ENCODE peak calls at places on chromosomes 5 and 9, in nine cellular contexts. One of them, this sample, is unnamed.

GRCh38 chr9:68895741-68896478 is 118.0 kb downstream of the PRKACG start:
- DNase-seq in H9: no peak
- DNase-seq in BJ: no peak
- DNase-seq in CD8-positive, alpha-beta T cell: no peak
- DNase-seq in suprapubic skin: no peak
- DNase-seq in AG10803: no peak
- DNase-seq in PC-3: no peak
- DNase-seq in GM13977: peak
- DNase-seq in right atrium auricular region: no peak
- DNase-seq in this sample: peak

GRCh38 chr5:106288977-106289376 is 1381.8 kb downstream of the EFNA5 start:
- DNase-seq in right atrium auricular region: no peak
- DNase-seq in H9: no peak
- DNase-seq in AG10803: peak
- DNase-seq in BJ: no peak
- DNase-seq in CD8-positive, alpha-beta T cell: no peak
- DNase-seq in suprapubic skin: no peak
- DNase-seq in GM13977: no peak
- DNase-seq in PC-3: peak
- DNase-seq in this sample: no peak

GRCh38 chr9:111038336-111039202 is at the start of gene LPAR1:
- DNase-seq in BJ: no peak
- DNase-seq in right atrium auricular region: peak
- DNase-seq in GM13977: peak
- DNase-seq in AG10803: peak
- DNase-seq in PC-3: peak
- DNase-seq in CD8-positive, alpha-beta T cell: no peak
- DNase-seq in suprapubic skin: peak
- DNase-seq in H9: peak
- DNase-seq in this sample: no peak

GRCh38 chr9:91138760-91139159 is 223.0 kb downstream of the AUH start:
- DNase-seq in H9: no peak
- DNase-seq in CD8-positive, alpha-beta T cell: no peak
- DNase-seq in PC-3: peak
- DNase-seq in right atrium auricular region: no peak
- DNase-seq in AG10803: peak
- DNase-seq in BJ: peak
- DNase-seq in GM13977: no peak
- DNase-seq in suprapubic skin: no peak
- DNase-seq in this sample: no peak

GRCh38 chr9:98899399-98900056 is 44.2 kb upstream of the COL15A1 start:
- DNase-seq in H9: no peak
- DNase-seq in GM13977: no peak
- DNase-seq in AG10803: peak
- DNase-seq in suprapubic skin: no peak
- DNase-seq in BJ: peak
- DNase-seq in right atrium auricular region: no peak
- DNase-seq in CD8-positive, alpha-beta T cell: no peak
- DNase-seq in PC-3: peak
- DNase-seq in this sample: no peak

GRCh38 chr9:132977626-132978450 is 656 bp upstream of the GFI1B start:
- DNase-seq in AG10803: peak
- DNase-seq in suprapubic skin: no peak
- DNase-seq in right atrium auricular region: peak
- DNase-seq in H9: peak
- DNase-seq in PC-3: peak
- DNase-seq in BJ: no peak
- DNase-seq in CD8-positive, alpha-beta T cell: peak
- DNase-seq in GM13977: peak
- DNase-seq in this sample: peak

GRCh38 chr5:136021016-136021405 is 7.8 kb upstream of the TGFBI start:
- DNase-seq in suprapubic skin: no peak
- DNase-seq in right atrium auricular region: no peak
- DNase-seq in BJ: no peak
- DNase-seq in AG10803: peak
- DNase-seq in CD8-positive, alpha-beta T cell: no peak
- DNase-seq in H9: peak
- DNase-seq in PC-3: no peak
- DNase-seq in GM13977: no peak
- DNase-seq in this sample: no peak

GRCh38 chr5:171588790-171589189 is 169.3 kb downstream of the FGF18 start:
- DNase-seq in GM13977: no peak
- DNase-seq in AG10803: no peak
- DNase-seq in CD8-positive, alpha-beta T cell: no peak
- DNase-seq in H9: no peak
- DNase-seq in right atrium auricular region: peak
- DNase-seq in PC-3: no peak
- DNase-seq in suprapubic skin: peak
- DNase-seq in BJ: no peak
- DNase-seq in this sample: no peak

GRCh38 chr9:109771084-109771483 is 8.9 kb upstream of the PALM2AKAP2 start:
- DNase-seq in AG10803: peak
- DNase-seq in BJ: peak
- DNase-seq in H9: peak
- DNase-seq in CD8-positive, alpha-beta T cell: no peak
- DNase-seq in PC-3: peak
- DNase-seq in right atrium auricular region: no peak
- DNase-seq in suprapubic skin: no peak
- DNase-seq in GM13977: no peak
- DNase-seq in this sample: no peak

GRCh38 chr9:135858491-135859185 is 48.7 kb downstream of the CAMSAP1 start:
- DNase-seq in PC-3: peak
- DNase-seq in AG10803: peak
- DNase-seq in BJ: no peak
- DNase-seq in GM13977: no peak
- DNase-seq in right atrium auricular region: no peak
- DNase-seq in suprapubic skin: no peak
- DNase-seq in H9: no peak
- DNase-seq in CD8-positive, alpha-beta T cell: no peak
- DNase-seq in this sample: no peak

GRCh38 chr9:107587175-107587963 is 97.8 kb upstream of the KLF4 start:
- DNase-seq in CD8-positive, alpha-beta T cell: no peak
- DNase-seq in PC-3: no peak
- DNase-seq in right atrium auricular region: peak
- DNase-seq in GM13977: no peak
- DNase-seq in AG10803: no peak
- DNase-seq in H9: no peak
- DNase-seq in suprapubic skin: no peak
- DNase-seq in BJ: no peak
- DNase-seq in this sample: no peak

GRCh38 chr9:121299467-121300282 is 31.7 kb downstream of the GSN start:
- DNase-seq in AG10803: peak
- DNase-seq in GM13977: peak
- DNase-seq in right atrium auricular region: peak
- DNase-seq in PC-3: no peak
- DNase-seq in CD8-positive, alpha-beta T cell: no peak
- DNase-seq in suprapubic skin: peak
- DNase-seq in BJ: no peak
- DNase-seq in H9: no peak
- DNase-seq in this sample: peak

GRCh38 chr9:128362774-128363173 is 8.4 kb upstream of the URM1 start:
- DNase-seq in H9: no peak
- DNase-seq in GM13977: no peak
- DNase-seq in PC-3: no peak
- DNase-seq in suprapubic skin: no peak
- DNase-seq in CD8-positive, alpha-beta T cell: no peak
- DNase-seq in AG10803: no peak
- DNase-seq in BJ: no peak
- DNase-seq in right atrium auricular region: no peak
- DNase-seq in this sample: no peak

GRCh38 chr5:140671472-140672210 is 1.7 kb downstream of the DND1 start:
- DNase-seq in BJ: no peak
- DNase-seq in CD8-positive, alpha-beta T cell: no peak
- DNase-seq in right atrium auricular region: no peak
- DNase-seq in AG10803: no peak
- DNase-seq in GM13977: no peak
- DNase-seq in suprapubic skin: no peak
- DNase-seq in H9: no peak
- DNase-seq in PC-3: no peak
- DNase-seq in this sample: no peak

GRCh38 chr9:110528645-110529044 is 50.9 kb downstream of the SVEP1 start:
- DNase-seq in GM13977: no peak
- DNase-seq in CD8-positive, alpha-beta T cell: no peak
- DNase-seq in BJ: no peak
- DNase-seq in AG10803: no peak
- DNase-seq in PC-3: no peak
- DNase-seq in right atrium auricular region: no peak
- DNase-seq in suprapubic skin: no peak
- DNase-seq in H9: no peak
- DNase-seq in this sample: no peak

DNA sequence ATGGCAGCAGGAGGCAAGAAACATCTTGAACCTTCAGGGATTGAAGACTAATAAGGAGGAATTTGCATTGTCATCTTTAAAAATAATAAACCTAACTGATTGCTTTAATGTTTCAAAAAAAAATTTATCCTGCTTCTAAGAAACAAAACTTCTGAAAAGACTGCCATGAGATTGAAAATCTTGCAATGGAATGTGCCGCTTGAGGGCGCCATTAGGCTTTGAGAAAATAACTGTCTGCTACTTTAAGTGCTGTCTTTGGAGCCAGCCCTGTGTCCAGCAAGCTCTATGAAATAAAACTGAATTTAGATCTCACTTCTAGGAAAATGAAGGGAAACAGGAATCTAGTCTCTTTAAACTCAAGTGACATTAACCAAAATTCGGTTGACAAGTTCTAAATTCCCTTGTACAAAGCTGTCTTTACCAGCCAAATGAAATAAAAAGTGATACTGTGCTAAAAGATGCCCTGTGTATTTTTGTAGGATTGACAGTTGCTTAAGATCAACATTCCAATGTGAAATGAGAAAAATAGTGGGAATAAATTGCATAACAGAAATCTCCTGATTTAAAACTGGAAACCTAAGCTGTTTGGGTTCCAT is 79.4 kb downstream of the ESM1 start:
- DNase-seq in CD8-positive, alpha-beta T cell: peak
- DNase-seq in suprapubic skin: peak
- DNase-seq in H9: peak
- DNase-seq in GM13977: no peak
- DNase-seq in AG10803: peak
- DNase-seq in PC-3: peak
- DNase-seq in BJ: peak
- DNase-seq in right atrium auricular region: peak
- DNase-seq in this sample: no peak
- TF ChIP-seq CTCF in CD8-positive, alpha-beta T cell: peak
- TF ChIP-seq CTCF in suprapubic skin: peak
- TF ChIP-seq CTCF in H9: peak
- TF ChIP-seq CTCF in GM13977: peak
- TF ChIP-seq CTCF in AG10803: peak
- TF ChIP-seq CTCF in PC-3: peak
- TF ChIP-seq CTCF in BJ: peak
- TF ChIP-seq CTCF in right atrium auricular region: peak
- TF ChIP-seq CTCF in this sample: peak

DNA sequence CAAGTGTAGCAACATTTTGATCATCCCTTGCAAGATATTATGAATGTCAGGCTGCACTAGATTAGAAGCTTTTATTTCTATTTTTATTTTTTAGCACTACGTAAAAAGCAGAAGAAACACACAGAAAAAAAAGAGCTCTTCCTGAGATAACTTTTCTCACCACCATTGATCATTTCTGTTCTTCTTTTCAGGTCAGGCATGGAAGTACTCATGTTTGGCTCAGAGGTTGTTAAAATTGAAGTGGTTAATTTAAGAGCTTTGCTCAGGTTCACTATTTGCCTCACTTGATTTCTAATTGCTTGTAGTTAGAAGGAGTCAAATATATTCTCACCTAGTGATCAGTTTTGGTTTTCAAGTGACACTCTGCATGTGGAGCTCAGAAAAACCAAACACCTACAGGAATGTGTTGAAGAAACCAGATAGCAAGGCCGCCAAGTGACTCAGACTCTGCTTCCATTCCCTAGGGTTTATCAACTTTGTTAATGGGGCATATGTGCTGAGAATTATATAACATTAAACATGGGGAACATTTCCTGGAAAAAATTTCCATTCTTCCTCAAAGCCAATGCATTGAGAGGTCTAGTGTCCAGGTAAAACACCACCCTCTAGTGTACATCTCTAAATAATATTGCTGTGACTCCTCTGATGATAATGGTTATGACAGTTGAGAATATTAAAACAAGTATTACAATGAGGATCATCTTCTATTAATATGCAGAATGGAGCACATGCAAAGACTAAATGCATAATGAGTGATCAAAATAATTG is 679.7 kb downstream of the CETN3 start:
- DNase-seq in suprapubic skin: no peak
- DNase-seq in H9: no peak
- DNase-seq in CD8-positive, alpha-beta T cell: no peak
- DNase-seq in BJ: no peak
- DNase-seq in right atrium auricular region: no peak
- DNase-seq in AG10803: peak
- DNase-seq in GM13977: no peak
- DNase-seq in PC-3: peak
- DNase-seq in this sample: no peak
- TF ChIP-seq CTCF in suprapubic skin: no peak
- TF ChIP-seq CTCF in H9: peak
- TF ChIP-seq CTCF in CD8-positive, alpha-beta T cell: no peak
- TF ChIP-seq CTCF in BJ: no peak
- TF ChIP-seq CTCF in right atrium auricular region: no peak
- TF ChIP-seq CTCF in AG10803: peak
- TF ChIP-seq CTCF in GM13977: peak
- TF ChIP-seq CTCF in PC-3: peak
- TF ChIP-seq CTCF in this sample: no peak

DNA sequence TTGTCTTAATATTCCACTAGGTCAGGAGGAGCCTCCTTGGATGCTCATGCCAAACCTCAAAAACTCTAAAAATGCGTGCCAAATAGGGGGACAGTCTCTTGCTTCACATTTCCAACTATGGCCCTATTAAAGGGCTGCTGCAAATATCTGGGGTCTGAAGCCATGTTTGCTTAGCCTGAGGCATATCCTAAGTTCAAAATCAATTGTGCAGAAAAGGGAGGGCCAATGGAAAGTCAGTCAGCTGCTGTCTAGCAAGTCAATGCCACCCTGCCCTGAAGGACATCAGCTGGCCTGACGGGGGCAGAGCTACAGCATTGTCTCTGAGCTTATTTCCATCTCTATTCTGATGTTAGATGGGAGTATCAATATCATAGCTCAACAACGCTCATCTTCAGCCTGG is 93.6 kb downstream of the SH3TC2 start:
- DNase-seq in CD8-positive, alpha-beta T cell: no peak
- DNase-seq in suprapubic skin: no peak
- DNase-seq in GM13977: no peak
- DNase-seq in H9: no peak
- DNase-seq in AG10803: peak
- DNase-seq in BJ: no peak
- DNase-seq in right atrium auricular region: no peak
- DNase-seq in PC-3: peak
- DNase-seq in this sample: no peak
- TF ChIP-seq CTCF in CD8-positive, alpha-beta T cell: no peak
- TF ChIP-seq CTCF in suprapubic skin: no peak
- TF ChIP-seq CTCF in GM13977: no peak
- TF ChIP-seq CTCF in H9: no peak
- TF ChIP-seq CTCF in AG10803: no peak
- TF ChIP-seq CTCF in BJ: peak
- TF ChIP-seq CTCF in right atrium auricular region: no peak
- TF ChIP-seq CTCF in PC-3: peak
- TF ChIP-seq CTCF in this sample: no peak

DNA sequence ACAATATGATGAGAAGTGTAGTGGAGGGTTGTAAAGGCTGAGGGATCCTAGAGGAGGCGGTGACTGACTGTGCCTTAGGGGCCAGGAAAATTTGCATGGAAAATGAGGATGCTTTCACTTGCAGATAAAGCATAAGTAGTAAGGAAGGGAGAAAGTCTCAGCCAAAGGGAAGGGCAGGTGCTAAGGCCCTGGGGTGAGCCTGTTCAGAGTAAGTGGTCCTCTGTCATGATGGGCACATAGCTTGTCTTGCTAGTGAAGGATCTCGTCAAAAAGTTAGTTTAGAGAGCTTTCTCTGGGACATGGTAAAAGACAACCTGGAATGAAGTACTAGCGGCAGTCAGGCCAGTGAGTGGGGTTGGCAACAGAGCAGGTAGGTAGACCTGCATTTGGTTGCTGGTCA is 75.4 kb upstream of the CPLX2 start:
- DNase-seq in right atrium auricular region: no peak
- DNase-seq in suprapubic skin: no peak
- DNase-seq in AG10803: no peak
- DNase-seq in GM13977: no peak
- DNase-seq in PC-3: no peak
- DNase-seq in CD8-positive, alpha-beta T cell: no peak
- DNase-seq in H9: no peak
- DNase-seq in BJ: no peak
- DNase-seq in this sample: no peak
- TF ChIP-seq CTCF in right atrium auricular region: no peak
- TF ChIP-seq CTCF in suprapubic skin: no peak
- TF ChIP-seq CTCF in AG10803: no peak
- TF ChIP-seq CTCF in GM13977: no peak
- TF ChIP-seq CTCF in PC-3: no peak
- TF ChIP-seq CTCF in CD8-positive, alpha-beta T cell: no peak
- TF ChIP-seq CTCF in H9: no peak
- TF ChIP-seq CTCF in BJ: no peak
- TF ChIP-seq CTCF in this sample: no peak

This sample was measured in GM20000.